ENCODE peak calls at places on chromosome 22, in five cellular contexts. B, D, J, Q and C are unnamed samples.

GRCh38 chr22:19867617-19868016 is 12.9 kb upstream of the GNB1L start:
- DNase-seq in B (no peak), D (no peak), J (no peak), Q (no peak), C (no peak)

GRCh38 chr22:49847751-49848689 is 5.6 kb upstream of the ZBED4 start:
- DNase-seq in B (no peak), D (no peak), J (no peak), Q (no peak), C (peak; percentile 79)

GRCh38 chr22:27972732-27973698 is 54.0 kb upstream of the PITPNB start:
- DNase-seq in B (no peak), D (no peak), J (no peak), Q (no peak), C (no peak)

GRCh38 chr22:19719488-19720021 is 3.8 kb upstream of the GP1BB start:
- DNase-seq in B (no peak), D (no peak), J (no peak), Q (no peak), C (no peak)

GRCh38 chr22:48576333-48577013 is 1251.2 kb downstream of the BRD1 start:
- DNase-seq in B (peak; percentile 57), D (no peak), J (no peak), Q (no peak), C (no peak)

GRCh38 chr22:18085188-18085587 is 7.4 kb downstream of the PEX26 start:
- DNase-seq in B (no peak), D (no peak), J (no peak), Q (no peak), C (no peak)

GRCh38 chr22:41561788-41562187 is 978 bp downstream of the CSDC2 start:
- DNase-seq in B (no peak), D (no peak), J (no peak), Q (no peak), C (no peak)

GRCh38 chr22:34587357-34588356 is 478.3 kb upstream of the ISX start:
- DNase-seq in B (no peak), D (no peak), J (no peak), Q (no peak), C (no peak)

GRCh38 chr22:40009231-40009769 is 14.5 kb downstream of the FAM83F start:
- DNase-seq in B (peak; percentile 83), D (no peak), J (no peak), Q (no peak), C (no peak)

GRCh38 chr22:36375071-36375980 is 12.4 kb downstream of the MYH9 start:
- DNase-seq in B (no peak), D (no peak), J (no peak), Q (no peak), C (no peak)

GRCh38 chr22:40076702-40077645 is 82.2 kb downstream of the FAM83F start:
- DNase-seq in B (no peak), D (no peak), J (no peak), Q (peak; percentile 4), C (no peak)